ENCODE peak calls at places on chromosomes 4 and X, in nine cellular contexts. X is right cardiac atrium, U is A549, I is neural progenitor cell, V is fibroblast of lung, N is OCI-LY7, Q is colonic mucosa, Y is transverse colon, F is left lung. K is an unnamed sample. For H3K4me1, the result is how much of the 10 kb centered on the place peaks cover.

GRCh38 chr4:5050520-5050955 is 742 bp upstream of the STK32B start:
- DNase-seq in X (peak), U (peak), I (peak), V (peak), N (peak), Q (peak), Y (peak), F (peak), K (peak)

GRCh38 chr4:95409750-95410149 is 139.0 kb downstream of the UNC5C start:
- DNase-seq in X (no peak), U (no peak), I (no peak), V (no peak), N (no peak), Q (no peak), Y (no peak), F (no peak), K (no peak)

GRCh38 chr4:177810210-177810609 is 368.0 kb upstream of the AGA start:
- DNase-seq in X (no peak), U (no peak), I (no peak), V (no peak), N (no peak), Q (no peak), Y (no peak), F (no peak), K (no peak)

GRCh38 chr4:76896731-76897521 is 1.0 kb downstream of the SOWAHB start:
- DNase-seq in X (peak), U (peak), I (peak), V (peak), N (no peak), Q (peak), Y (peak), F (peak), K (peak)

GRCh38 chr4:4541040-4541631 is 712 bp downstream of the STX18 start:
- DNase-seq in X (no peak), U (peak), I (no peak), V (peak), N (peak), Q (peak), Y (peak), F (peak), K (no peak)

GRCh38 chr4:53362093-53362492 is 3.8 kb downstream of the SCFD2 start:
- DNase-seq in X (no peak), U (no peak), I (no peak), V (no peak), N (no peak), Q (no peak), Y (no peak), F (no peak), K (no peak)

GRCh38 chrX:133699023-133699728 is 283.9 kb upstream of the GPC4 start:
- DNase-seq in X (no peak), U (no peak), I (no peak), V (no peak), N (no peak), Q (no peak), Y (no peak), F (no peak), K (no peak)

GRCh38 chr4:40916880-40917279 is 167.1 kb downstream of the NSUN7 start:
- DNase-seq in X (peak), U (peak), I (peak), V (no peak), N (peak), Q (peak), Y (peak), F (peak), K (peak)

GRCh38 chrX:7346021-7346420 is 198.1 kb upstream of the PUDP start:
- DNase-seq in X (no peak), U (no peak), I (no peak), V (peak), N (no peak), Q (no peak), Y (no peak), F (no peak), K (no peak)

GRCh38 chr4:121696140-121696640 is 590 bp downstream of the ANXA5 start:
- DNase-seq in X (peak), U (peak), I (peak), V (peak), N (peak), Q (peak), Y (peak), F (peak), K (peak)

GRCh38 chr4:120869511-120870278 is 52.8 kb downstream of the PRDM5 start:
- DNase-seq in X (no peak), U (no peak), I (no peak), V (peak), N (no peak), Q (no peak), Y (no peak), F (no peak), K (no peak)

GRCh38 chr4:24778427-24779225 is 16.7 kb upstream of the SOD3 start:
- DNase-seq in X (peak), U (no peak), I (no peak), V (peak), N (no peak), Q (no peak), Y (peak), F (no peak), K (no peak)

DNA sequence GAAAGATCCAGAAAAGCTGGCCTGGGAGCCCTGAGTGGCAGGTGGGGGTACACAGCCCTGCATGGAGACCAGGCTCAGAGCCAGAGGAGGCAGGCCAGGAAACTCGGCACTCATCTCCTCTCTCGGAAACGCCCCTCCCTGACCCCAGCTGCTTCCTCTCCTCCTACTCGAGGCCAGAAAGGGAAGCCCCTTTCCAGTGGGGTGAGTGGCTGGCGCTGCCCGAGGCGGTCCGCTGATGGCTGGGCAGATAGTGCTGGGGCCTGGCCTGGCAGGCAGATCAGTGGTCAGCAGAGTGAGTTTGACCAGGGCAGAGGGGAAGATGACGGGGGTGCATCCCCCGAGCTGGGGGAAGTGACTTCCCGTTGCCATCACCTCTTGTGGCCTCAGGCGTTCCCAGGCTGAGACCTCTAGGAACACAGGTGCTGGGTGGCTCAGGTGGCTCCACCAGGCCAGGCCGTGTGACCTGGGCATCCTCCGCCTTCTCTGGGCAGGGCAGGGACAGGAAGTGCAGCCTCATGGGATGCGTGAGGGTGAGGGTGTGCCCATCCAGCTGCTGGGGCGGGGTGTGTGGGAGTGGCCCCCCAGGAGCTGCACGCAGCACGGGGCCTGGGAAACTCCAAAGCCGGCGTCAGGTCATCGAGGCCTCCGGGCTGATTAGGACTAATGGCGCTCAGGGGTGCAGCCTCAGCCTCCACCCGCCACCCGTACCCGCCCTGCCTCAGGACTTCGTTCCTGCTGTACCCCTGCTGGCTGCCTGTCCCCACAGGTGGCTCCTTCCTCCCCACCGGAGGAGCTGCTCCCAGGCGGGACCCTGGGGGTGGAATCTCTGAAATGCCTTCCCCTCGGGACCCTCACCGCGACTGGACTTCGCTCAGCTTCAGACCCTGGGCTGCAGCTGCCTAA is 5.8 kb downstream of the SH3BP2 start:
- DNase-seq in X (peak), U (no peak), I (peak), V (peak), N (peak), Q (peak), Y (peak), F (peak), K (peak)
- H3K4me1 ChIP-seq in X (under half), U (half or more), I (under half), V (under half), N (under half), Q (half or more), Y (half or more), F (half or more), K (half or more)

GRCh38 chr4:653831-654525 is 20.1 kb downstream of the ATP5ME start:
- DNase-seq in X (no peak), U (no peak), I (no peak), V (no peak), N (no peak), Q (no peak), Y (no peak), F (no peak), K (no peak)
- H3K4me1 ChIP-seq in X (under half), U (under half), I (under half), V (under half), N (under half), Q (under half), Y (under half), F (under half), K (under half)

GRCh38 chr4:80077639-80078038 is 4.6 kb upstream of the ANTXR2 start:
- DNase-seq in X (no peak), U (peak), I (no peak), V (no peak), N (no peak), Q (no peak), Y (no peak), F (no peak), K (no peak)
- H3K4me1 ChIP-seq in X (under half), U (under half), I (under half), V (under half), N (under half), Q (under half), Y (under half), F (under half), K (under half)

GRCh38 chr4:94159790-94160189 is 47.9 kb upstream of the SMARCAD1 start:
- DNase-seq in X (no peak), U (no peak), I (no peak), V (no peak), N (no peak), Q (no peak), Y (no peak), F (no peak), K (no peak)

GRCh38 chr4:94158883-94159282 is 48.8 kb upstream of the SMARCAD1 start:
- DNase-seq in X (no peak), U (no peak), I (no peak), V (no peak), N (no peak), Q (no peak), Y (no peak), F (no peak), K (no peak)

GRCh38 chr4:94152466-94152865 is 55.2 kb upstream of the SMARCAD1 start:
- DNase-seq in X (no peak), U (no peak), I (no peak), V (no peak), N (no peak), Q (no peak), Y (no peak), F (no peak), K (no peak)

GRCh38 chr4:94160774-94161173 is 46.9 kb upstream of the SMARCAD1 start:
- DNase-seq in X (no peak), U (no peak), I (no peak), V (no peak), N (no peak), Q (no peak), Y (no peak), F (no peak), K (no peak)

GRCh38 chr4:94156816-94157215 is 50.8 kb upstream of the SMARCAD1 start:
- DNase-seq in X (no peak), U (no peak), I (no peak), V (no peak), N (no peak), Q (no peak), Y (no peak), F (no peak), K (no peak)
- H3K4me1 ChIP-seq in X (under half), U (under half), I (under half), V (under half), N (under half), Q (under half), Y (under half), F (under half), K (under half)

DNA sequence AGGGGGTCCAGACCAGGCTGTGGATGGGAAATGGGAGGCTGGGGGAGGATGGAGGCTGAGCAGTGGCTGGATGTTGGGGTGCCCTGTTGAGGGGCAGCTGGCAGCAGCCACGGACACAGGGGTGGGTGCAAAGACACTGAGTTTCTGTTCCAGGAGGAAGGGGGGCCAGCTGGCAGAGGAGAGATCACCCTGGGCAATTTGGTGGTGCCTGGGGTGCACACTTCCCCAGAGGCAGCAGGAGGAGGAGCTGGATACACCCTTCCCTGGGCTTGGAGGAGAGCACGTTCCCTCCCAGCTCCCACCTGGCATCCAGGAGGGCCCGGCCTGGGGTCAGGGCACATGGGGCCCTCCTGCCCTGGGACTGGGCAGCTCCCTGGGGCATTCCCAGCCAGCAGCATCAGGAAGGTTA is 42.8 kb downstream of the CPLX1 start:
- DNase-seq in X (no peak), U (no peak), I (no peak), V (no peak), N (no peak), Q (peak), Y (no peak), F (no peak), K (no peak)
- H3K4me1 ChIP-seq in X (under half), U (under half), I (under half), V (under half), N (under half), Q (under half), Y (under half), F (under half), K (under half)

DNA sequence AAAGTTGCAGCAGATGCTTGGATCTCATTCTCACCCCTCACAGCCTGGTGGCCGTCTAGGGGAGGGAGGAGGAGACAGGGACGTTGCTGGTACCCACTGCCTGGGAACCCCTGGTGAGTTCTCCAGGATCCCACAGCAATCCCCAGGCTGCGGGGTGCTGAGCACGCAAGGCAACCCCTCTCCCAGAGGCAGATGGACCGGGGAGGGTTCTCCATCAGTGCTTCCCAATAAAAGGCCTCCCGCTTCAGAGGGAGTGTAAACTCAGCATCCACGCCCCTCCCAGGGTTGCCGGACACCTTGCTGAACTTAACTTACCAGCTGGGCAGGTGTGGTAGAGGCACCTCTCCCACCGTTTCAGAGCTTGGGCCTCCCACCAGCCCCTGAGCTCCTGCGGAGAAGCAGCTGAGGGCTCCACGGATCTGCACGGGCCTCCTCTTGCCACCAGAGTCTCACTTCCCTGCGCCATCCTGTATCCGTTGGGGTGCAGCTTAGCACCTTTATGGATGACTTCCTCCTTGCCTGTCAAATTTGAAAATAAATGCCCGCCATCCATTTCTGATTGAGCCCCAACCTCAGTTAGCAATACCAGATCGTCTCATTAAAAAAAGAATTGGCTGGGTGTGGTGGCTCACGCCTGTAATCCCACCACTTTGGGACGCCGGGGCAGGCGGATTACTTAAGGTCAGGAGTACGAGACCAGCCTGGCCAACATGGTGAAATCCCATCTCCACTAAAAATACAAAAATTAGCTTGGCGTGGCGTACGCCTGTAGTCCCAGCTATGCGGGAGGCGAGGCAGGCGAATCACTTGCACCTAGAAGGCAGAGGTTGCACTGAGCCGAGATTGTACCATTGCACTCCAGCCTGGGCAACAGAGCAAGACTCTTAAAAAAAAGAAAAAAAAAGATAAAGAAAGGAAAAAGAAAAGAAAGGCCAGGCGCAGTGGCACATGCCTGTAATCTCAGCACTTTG is 14.8 kb upstream of the TBC1D14 start:
- DNase-seq in X (no peak), U (no peak), I (no peak), V (no peak), N (no peak), Q (no peak), Y (peak), F (peak), K (no peak)
- H3K4me1 ChIP-seq in X (under half), U (under half), I (under half), V (under half), N (under half), Q (under half), Y (under half), F (under half), K (under half)